ENCODE peak calls at places on chromosomes 3 and 15, in five cellular contexts. Z is NCI-H1092, P is small intestine, K is WTC11, R is EH. D is an unnamed sample.
A peak's percentile ranks its signal among the peaks of the same experiment; 100 is the strongest.

GRCh38 chr3:46354984-46355383 is 1.1 kb downstream of the CCR2 start:
- DNase-seq in R (no peak), K (no peak), Z (no peak), P (no peak), D (no peak)

GRCh38 chr15:66619152-66619903 is 53.5 kb upstream of the LCTL start:
- DNase-seq in R (peak; percentile 76), Z (no peak), K (peak; percentile 85), P (peak; percentile 71), D (peak; percentile 4)

GRCh38 chr3:114217266-114217665 is 20.1 kb downstream of the ZNF80 start:
- DNase-seq in Z (no peak), R (no peak), P (no peak), K (no peak), D (no peak)

GRCh38 chr15:101342065-101342464 is 47.0 kb upstream of the SNRPA1 start:
- DNase-seq in P (no peak), R (no peak), K (no peak), Z (no peak), D (no peak)

GRCh38 chr3:177124882-177125281 is 72.4 kb downstream of the TBL1XR1 start:
- DNase-seq in K (no peak), Z (no peak), R (no peak), P (no peak), D (no peak)

GRCh38 chr3:46062679-46063078 is 35.4 kb upstream of the XCR1 start:
- DNase-seq in Z (no peak), P (no peak), K (no peak), R (no peak), D (no peak)

GRCh38 chr3:190526787-190527767 is 13.2 kb downstream of the IL1RAP start:
- DNase-seq in Z (no peak), R (peak; percentile 48), K (no peak), P (no peak), D (no peak)

GRCh38 chr3:62277986-62278385 is 95.4 kb downstream of the FEZF2 start:
- DNase-seq in P (no peak), Z (no peak), K (no peak), R (no peak), D (no peak)

GRCh38 chr3:158775801-158776399 is 26.0 kb upstream of the MFSD1 start:
- DNase-seq in P (peak; percentile 11), R (no peak), K (no peak), Z (no peak), D (no peak)

GRCh38 chr3:115838786-115839185 is 215.5 kb downstream of the GAP43 start:
- DNase-seq in R (no peak), Z (no peak), K (no peak), P (no peak), D (no peak)